ENCODE peak calls at places on chromosomes 1 and 21, in five cellular contexts. O is aorta, E is cardiac fibroblast, A is left ventricle myocardium inferior, C is Panc1. V is an unnamed sample.

GRCh38 chr1:201173736-201174135 is 16.9 kb upstream of the IGFN1 start:
- DNase-seq in O (no peak), E (no peak), C (no peak), A (no peak), V (no peak)

GRCh38 chr1:234408757-234409156 is 35.5 kb downstream of the COA6 start:
- DNase-seq in O (no peak), C (no peak), A (no peak), E (no peak), V (no peak)

GRCh38 chr1:36656271-36656670 is 173.6 kb upstream of the CSF3R start:
- DNase-seq in E (no peak), O (no peak), C (no peak), A (no peak), V (no peak)

GRCh38 chr1:12244585-12244984 is 14.8 kb downstream of the VPS13D start:
- DNase-seq in O (no peak), C (no peak), E (no peak), A (no peak), V (no peak)

GRCh38 chr21:36297938-36298572 is 21.9 kb upstream of the MORC3 start:
- DNase-seq in O (peak), A (no peak), C (no peak), E (peak), V (peak)

GRCh38 chr1:111203681-111204210 is 3.3 kb upstream of the DENND2D start:
- DNase-seq in A (peak), E (peak), O (peak), C (no peak), V (peak)

GRCh38 chr1:220734571-220735326 is 13.4 kb upstream of the MTARC2 start:
- DNase-seq in E (peak), C (no peak), A (no peak), O (no peak), V (peak)

GRCh38 chr1:40638097-40639036 is 27.1 kb downstream of the RIMS3 start:
- DNase-seq in A (no peak), O (peak), E (no peak), C (no peak), V (no peak)

GRCh38 chr1:20472860-20473711 is 12.9 kb downstream of the CAMK2N1 start:
- DNase-seq in E (peak), O (no peak), A (peak), C (no peak), V (peak)

GRCh38 chr1:51564124-51564523 is 45.1 kb upstream of the EPS15 start:
- DNase-seq in A (no peak), O (no peak), E (peak), C (no peak), V (peak)

GRCh38 chr21:41658321-41658720 is 108.5 kb downstream of the RIPK4 start:
- DNase-seq in E (no peak), O (no peak), C (no peak), A (no peak), V (no peak)

GRCh38 chr1:226953175-226953800 is 13.2 kb downstream of the COQ8A start:
- DNase-seq in E (no peak), A (no peak), C (no peak), O (no peak), V (no peak)

GRCh38 chr21:29627905-29628304 is 311.9 kb downstream of the GRIK1 start:
- DNase-seq in C (no peak), O (no peak), E (no peak), A (no peak), V (no peak)

GRCh38 chr1:11335417-11336070 is 62.5 kb downstream of the UBIAD1 start:
- DNase-seq in A (no peak), C (no peak), E (no peak), O (no peak), V (no peak)

GRCh38 chr1:184973308-184974085 is 811 bp downstream of the NIBAN1 start:
- DNase-seq in C (no peak), O (peak), E (peak), A (peak), V (peak)

GRCh38 chr1:86155807-86156561 is 588 bp downstream of the COL24A1 start:
- DNase-seq in C (no peak), O (peak), A (peak), E (peak), V (peak)

GRCh38 chr1:19684677-19685076 is 20.0 kb downstream of the HTR6 start:
- DNase-seq in E (no peak), A (no peak), C (no peak), O (no peak), V (no peak)

GRCh38 chr1:93999806-94000205 is 90.6 kb upstream of the GCLM start:
- DNase-seq in A (no peak), O (no peak), C (no peak), E (no peak), V (no peak)

GRCh38 chr1:39501666-39502065 is 10.2 kb downstream of the BMP8A start:
- DNase-seq in O (peak), A (no peak), E (peak), C (no peak), V (no peak)

GRCh38 chr1:25786887-25787286 is 13.1 kb upstream of the SELENON start:
- DNase-seq in A (no peak), E (no peak), C (no peak), O (no peak), V (peak)

GRCh38 chr1:42482635-42483153 is 19.6 kb downstream of the CCDC30 start:
- DNase-seq in C (no peak), O (no peak), A (no peak), E (no peak), V (no peak)

GRCh38 chr21:38533887-38534286 is 35.6 kb upstream of the ERG start:
- DNase-seq in C (no peak), A (no peak), O (no peak), E (peak), V (peak)

GRCh38 chr21:16388291-16388690 is 658.5 kb downstream of the USP25 start:
- DNase-seq in A (no peak), E (no peak), O (no peak), C (no peak), V (no peak)

GRCh38 chr1:45669859-45670655 is 16.3 kb downstream of the GPBP1L1 start:
- DNase-seq in O (no peak), E (no peak), C (no peak), A (no peak), V (peak)

DNA sequence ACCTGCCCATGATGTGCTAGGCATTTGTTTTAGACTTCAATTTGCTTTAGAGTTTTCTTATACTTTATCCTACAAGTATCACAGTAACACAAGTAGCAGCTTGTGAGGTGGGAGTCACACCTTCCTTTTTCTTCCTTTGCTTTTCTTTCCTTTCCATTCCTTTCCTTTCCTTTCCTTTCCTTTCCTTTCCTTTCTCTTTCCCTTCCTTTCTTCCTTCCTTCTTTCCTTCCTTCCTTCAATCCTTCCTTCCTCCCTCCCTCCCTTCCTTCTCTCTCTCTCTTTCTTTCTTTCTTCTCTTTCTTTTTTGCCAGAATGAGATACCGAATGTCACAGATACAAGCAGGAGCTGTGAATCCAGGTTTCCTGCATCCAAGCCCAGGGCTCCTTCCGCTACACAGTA is 3.9 kb downstream of the DPT start:
- DNase-seq in A (no peak), C (no peak), O (no peak), E (no peak), V (no peak)
- H3K4me3 ChIP-seq in A (no peak), C (no peak), O (no peak), E (no peak), V (no peak)

GRCh38 chr1:58883037-58883887 is 99.4 kb upstream of the JUN start:
- DNase-seq in O (peak), E (peak), C (peak), A (peak), V (peak)
- H3K4me3 ChIP-seq in O (no peak), E (no peak), C (no peak), A (no peak), V (no peak)

DNA sequence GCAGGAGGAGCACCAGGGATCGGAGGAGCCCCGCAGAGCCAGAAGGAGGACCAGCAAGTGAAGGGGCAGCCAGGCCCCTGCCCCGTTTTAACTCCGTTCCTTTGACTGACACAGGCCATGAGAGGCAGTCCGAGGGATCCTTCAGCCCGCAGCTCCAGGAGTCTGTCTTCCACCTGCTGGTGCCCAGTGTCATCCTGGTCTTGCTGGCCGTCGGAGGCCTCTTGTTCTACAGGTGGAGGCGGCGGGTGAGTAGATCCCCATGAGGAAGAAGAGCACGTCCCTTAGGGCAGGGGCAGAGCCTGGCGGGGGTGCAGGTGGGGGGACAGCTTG is 13.3 kb downstream of the CSF1 start:
- DNase-seq in E (no peak), A (no peak), C (no peak), O (no peak), V (no peak)
- H3K4me3 ChIP-seq in E (no peak), A (no peak), C (no peak), O (no peak), V (no peak)

GRCh38 chr1:112450773-112451172 is 54.8 kb downstream of the CTTNBP2NL start:
- DNase-seq in O (no peak), E (no peak), A (no peak), C (no peak), V (no peak)
- H3K4me3 ChIP-seq in O (no peak), E (no peak), A (no peak), C (no peak), V (no peak)

DNA sequence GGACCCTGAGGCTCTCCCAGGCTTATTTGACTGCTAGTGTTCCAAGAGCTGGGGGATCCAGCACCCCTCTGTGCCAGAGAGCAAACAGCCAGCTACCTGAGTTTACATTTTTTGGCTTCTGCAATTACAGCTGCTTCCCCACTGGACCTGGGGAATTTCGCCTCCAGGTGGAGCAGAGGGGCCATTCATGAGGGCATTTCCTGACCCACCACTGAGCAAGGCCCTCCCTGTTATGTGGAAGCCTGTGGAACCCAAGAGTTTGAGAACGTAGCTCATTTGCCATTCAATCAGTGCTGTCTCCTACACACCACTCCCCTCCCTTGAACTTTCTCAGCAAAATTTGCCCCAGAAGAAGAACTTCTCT is 42.7 kb upstream of the TMEM51 start:
- DNase-seq in O (no peak), A (no peak), C (no peak), E (no peak), V (no peak)
- H3K4me3 ChIP-seq in O (no peak), A (no peak), C (no peak), E (no peak), V (no peak)

GRCh38 chr1:7199077-7199779 is 414.0 kb downstream of the CAMTA1 start:
- DNase-seq in C (no peak), A (no peak), E (no peak), O (no peak), V (peak)

GRCh38 chr1:7198664-7199063 is 413.4 kb downstream of the CAMTA1 start:
- DNase-seq in A (no peak), E (no peak), C (no peak), O (no peak), V (no peak)
- H3K4me3 ChIP-seq in A (no peak), E (no peak), C (no peak), O (no peak), V (no peak)

GRCh38 chr1:76033800-76034475 is 40.6 kb upstream of the ST6GALNAC3 start:
- DNase-seq in O (no peak), C (no peak), E (no peak), A (no peak), V (no peak)
- H3K4me3 ChIP-seq in O (no peak), C (no peak), E (no peak), A (no peak), V (no peak)

V was measured in choroid plexus epithelial cell.